ENCODE peak calls at places on chromosome 6, in nine cellular contexts. One of them, this sample, is unnamed.

GRCh38 chr6:144725731-144726522 is 440.8 kb downstream of the UTRN start:
- DNase-seq in lung: no peak
- DNase-seq in fibroblast of lung: no peak
- DNase-seq in PC-3: peak; percentile 50
- DNase-seq in stomach: peak; percentile 56
- DNase-seq in upper lobe of right lung: no peak
- DNase-seq in heart right ventricle: no peak
- DNase-seq in neural crest cell: no peak
- DNase-seq in mucosa of descending colon: no peak
- DNase-seq in this sample: no peak

GRCh38 chr6:56757585-56757984 is 114.9 kb upstream of the DST start:
- DNase-seq in stomach: peak; percentile 69
- DNase-seq in heart right ventricle: no peak
- DNase-seq in PC-3: peak; percentile 72
- DNase-seq in upper lobe of right lung: no peak
- DNase-seq in fibroblast of lung: peak; percentile 84
- DNase-seq in lung: peak; percentile 52
- DNase-seq in mucosa of descending colon: no peak
- DNase-seq in neural crest cell: no peak
- DNase-seq in this sample: no peak

GRCh38 chr6:46269447-46270229 is 98.9 kb upstream of the ENPP5 start:
- DNase-seq in stomach: no peak
- DNase-seq in heart right ventricle: peak; percentile 58
- DNase-seq in mucosa of descending colon: no peak
- DNase-seq in neural crest cell: no peak
- DNase-seq in fibroblast of lung: peak; percentile 2
- DNase-seq in lung: no peak
- DNase-seq in PC-3: no peak
- DNase-seq in upper lobe of right lung: no peak
- DNase-seq in this sample: no peak

GRCh38 chr6:41000248-41000647 is 38.8 kb downstream of the UNC5CL start:
- DNase-seq in fibroblast of lung: no peak
- DNase-seq in stomach: peak; percentile 35
- DNase-seq in upper lobe of right lung: no peak
- DNase-seq in lung: peak; percentile 30
- DNase-seq in mucosa of descending colon: no peak
- DNase-seq in PC-3: no peak
- DNase-seq in heart right ventricle: no peak
- DNase-seq in neural crest cell: no peak
- DNase-seq in this sample: no peak

GRCh38 chr6:20876016-20876415 is 341.8 kb downstream of the CDKAL1 start:
- DNase-seq in mucosa of descending colon: no peak
- DNase-seq in stomach: no peak
- DNase-seq in upper lobe of right lung: no peak
- DNase-seq in neural crest cell: no peak
- DNase-seq in lung: no peak
- DNase-seq in fibroblast of lung: peak; percentile 65
- DNase-seq in heart right ventricle: no peak
- DNase-seq in PC-3: peak; percentile 13
- DNase-seq in this sample: no peak

GRCh38 chr6:123276439-123277045 is 280.5 kb downstream of the CLVS2 start:
- DNase-seq in lung: no peak
- DNase-seq in heart right ventricle: no peak
- DNase-seq in neural crest cell: no peak
- DNase-seq in fibroblast of lung: no peak
- DNase-seq in upper lobe of right lung: no peak
- DNase-seq in mucosa of descending colon: no peak
- DNase-seq in stomach: no peak
- DNase-seq in PC-3: no peak
- DNase-seq in this sample: no peak

GRCh38 chr6:22656696-22657340 is 87.5 kb downstream of the HDGFL1 start:
- DNase-seq in upper lobe of right lung: no peak
- DNase-seq in lung: no peak
- DNase-seq in stomach: no peak
- DNase-seq in neural crest cell: no peak
- DNase-seq in mucosa of descending colon: no peak
- DNase-seq in fibroblast of lung: no peak
- DNase-seq in PC-3: no peak
- DNase-seq in heart right ventricle: no peak
- DNase-seq in this sample: no peak

GRCh38 chr6:2203264-2203663 is 42.1 kb downstream of the GMDS start:
- DNase-seq in stomach: no peak
- DNase-seq in mucosa of descending colon: no peak
- DNase-seq in heart right ventricle: no peak
- DNase-seq in neural crest cell: no peak
- DNase-seq in fibroblast of lung: no peak
- DNase-seq in lung: no peak
- DNase-seq in PC-3: no peak
- DNase-seq in upper lobe of right lung: no peak
- DNase-seq in this sample: no peak

GRCh38 chr6:104325341-104326172 is 534.2 kb downstream of the HACE1 start:
- DNase-seq in neural crest cell: peak; percentile 23
- DNase-seq in heart right ventricle: no peak
- DNase-seq in lung: no peak
- DNase-seq in stomach: no peak
- DNase-seq in upper lobe of right lung: no peak
- DNase-seq in fibroblast of lung: peak; percentile 4
- DNase-seq in PC-3: peak; percentile 76
- DNase-seq in mucosa of descending colon: no peak
- DNase-seq in this sample: peak; percentile 27

GRCh38 chr6:87066449-87067288 is 28.2 kb downstream of the CGA start:
- DNase-seq in stomach: peak; percentile 31
- DNase-seq in PC-3: peak; percentile 56
- DNase-seq in mucosa of descending colon: no peak
- DNase-seq in fibroblast of lung: peak; percentile 76
- DNase-seq in upper lobe of right lung: no peak
- DNase-seq in neural crest cell: peak; percentile 46
- DNase-seq in lung: no peak
- DNase-seq in heart right ventricle: no peak
- DNase-seq in this sample: no peak

GRCh38 chr6:21003780-21004541 is 469.7 kb downstream of the CDKAL1 start:
- DNase-seq in PC-3: peak; percentile 93
- DNase-seq in neural crest cell: no peak
- DNase-seq in mucosa of descending colon: no peak
- DNase-seq in stomach: no peak
- DNase-seq in upper lobe of right lung: no peak
- DNase-seq in fibroblast of lung: peak; percentile 93
- DNase-seq in lung: no peak
- DNase-seq in heart right ventricle: no peak
- DNase-seq in this sample: no peak

GRCh38 chr6:107636486-107636885 is 146.6 kb downstream of the SOBP start:
- DNase-seq in fibroblast of lung: no peak
- DNase-seq in heart right ventricle: no peak
- DNase-seq in PC-3: no peak
- DNase-seq in upper lobe of right lung: no peak
- DNase-seq in mucosa of descending colon: no peak
- DNase-seq in stomach: no peak
- DNase-seq in neural crest cell: no peak
- DNase-seq in lung: no peak
- DNase-seq in this sample: no peak

GRCh38 chr6:33271098-33271607 is 523 bp downstream of the VPS52 start:
- DNase-seq in PC-3: peak; percentile 23
- DNase-seq in mucosa of descending colon: no peak
- DNase-seq in stomach: no peak
- DNase-seq in lung: no peak
- DNase-seq in upper lobe of right lung: no peak
- DNase-seq in fibroblast of lung: peak; percentile 38
- DNase-seq in neural crest cell: no peak
- DNase-seq in heart right ventricle: no peak
- DNase-seq in this sample: no peak
- TF ChIP-seq CTCF in PC-3: no peak
- TF ChIP-seq CTCF in mucosa of descending colon: no peak
- TF ChIP-seq CTCF in stomach: no peak
- TF ChIP-seq CTCF in lung: no peak
- TF ChIP-seq CTCF in upper lobe of right lung: no peak
- TF ChIP-seq CTCF in fibroblast of lung: no peak
- TF ChIP-seq CTCF in neural crest cell: peak; percentile 35
- TF ChIP-seq CTCF in heart right ventricle: no peak
- TF ChIP-seq CTCF in this sample: no peak

DNA sequence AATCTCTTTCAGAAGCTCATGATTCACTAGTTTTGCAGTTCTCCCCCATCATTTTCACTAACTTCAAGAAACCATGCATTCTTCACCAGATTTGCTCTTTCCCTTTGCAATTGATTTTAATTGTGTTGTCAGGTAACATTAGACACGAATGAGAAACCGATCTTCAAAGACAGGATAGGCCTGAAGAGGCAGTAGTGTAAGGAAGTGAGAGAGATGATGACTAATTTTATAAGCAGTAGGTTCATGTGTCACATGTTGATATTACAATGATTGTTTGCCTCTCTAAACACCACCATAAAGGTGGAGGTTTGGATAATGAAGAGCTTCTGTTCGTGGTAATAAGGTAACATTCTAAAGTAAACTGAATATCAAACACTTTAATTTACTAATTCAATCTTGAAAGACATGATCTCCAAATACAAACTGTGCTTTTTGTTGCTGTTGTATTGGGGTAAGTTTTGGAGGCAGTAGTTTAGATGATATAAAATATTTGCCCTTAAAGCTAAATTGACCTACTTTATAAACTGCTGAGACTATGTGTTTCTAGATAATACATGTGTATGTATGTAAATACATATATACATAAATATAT is 207.2 kb downstream of the PHACTR1 start:
- DNase-seq in PC-3: peak; percentile 42
- DNase-seq in upper lobe of right lung: no peak
- DNase-seq in heart right ventricle: no peak
- DNase-seq in lung: no peak
- DNase-seq in fibroblast of lung: no peak
- DNase-seq in mucosa of descending colon: no peak
- DNase-seq in stomach: no peak
- DNase-seq in neural crest cell: no peak
- DNase-seq in this sample: no peak
- TF ChIP-seq CTCF in PC-3: no peak
- TF ChIP-seq CTCF in upper lobe of right lung: no peak
- TF ChIP-seq CTCF in heart right ventricle: no peak
- TF ChIP-seq CTCF in lung: no peak
- TF ChIP-seq CTCF in fibroblast of lung: no peak
- TF ChIP-seq CTCF in mucosa of descending colon: no peak
- TF ChIP-seq CTCF in stomach: no peak
- TF ChIP-seq CTCF in neural crest cell: no peak
- TF ChIP-seq CTCF in this sample: no peak

GRCh38 chr6:116113386-116113785 is 12.5 kb downstream of the COL10A1 start:
- DNase-seq in upper lobe of right lung: no peak
- DNase-seq in neural crest cell: no peak
- DNase-seq in lung: no peak
- DNase-seq in fibroblast of lung: no peak
- DNase-seq in PC-3: no peak
- DNase-seq in mucosa of descending colon: no peak
- DNase-seq in heart right ventricle: no peak
- DNase-seq in stomach: no peak
- DNase-seq in this sample: no peak

GRCh38 chr6:116118608-116119007 is 7.3 kb downstream of the COL10A1 start:
- DNase-seq in upper lobe of right lung: no peak
- DNase-seq in mucosa of descending colon: no peak
- DNase-seq in fibroblast of lung: no peak
- DNase-seq in heart right ventricle: no peak
- DNase-seq in neural crest cell: no peak
- DNase-seq in stomach: no peak
- DNase-seq in lung: no peak
- DNase-seq in PC-3: no peak
- DNase-seq in this sample: no peak

GRCh38 chr6:116120430-116120829 is 5.5 kb downstream of the COL10A1 start:
- DNase-seq in mucosa of descending colon: no peak
- DNase-seq in upper lobe of right lung: no peak
- DNase-seq in neural crest cell: no peak
- DNase-seq in stomach: no peak
- DNase-seq in heart right ventricle: no peak
- DNase-seq in lung: no peak
- DNase-seq in PC-3: no peak
- DNase-seq in fibroblast of lung: no peak
- DNase-seq in this sample: no peak

GRCh38 chr6:116111552-116112528 is 11.2 kb downstream of the NT5DC1 start:
- DNase-seq in heart right ventricle: no peak
- DNase-seq in stomach: peak; percentile 37
- DNase-seq in PC-3: peak; percentile 64
- DNase-seq in fibroblast of lung: peak; percentile 42
- DNase-seq in lung: no peak
- DNase-seq in upper lobe of right lung: no peak
- DNase-seq in neural crest cell: peak; percentile 16
- DNase-seq in mucosa of descending colon: peak; percentile 45
- DNase-seq in this sample: no peak

DNA sequence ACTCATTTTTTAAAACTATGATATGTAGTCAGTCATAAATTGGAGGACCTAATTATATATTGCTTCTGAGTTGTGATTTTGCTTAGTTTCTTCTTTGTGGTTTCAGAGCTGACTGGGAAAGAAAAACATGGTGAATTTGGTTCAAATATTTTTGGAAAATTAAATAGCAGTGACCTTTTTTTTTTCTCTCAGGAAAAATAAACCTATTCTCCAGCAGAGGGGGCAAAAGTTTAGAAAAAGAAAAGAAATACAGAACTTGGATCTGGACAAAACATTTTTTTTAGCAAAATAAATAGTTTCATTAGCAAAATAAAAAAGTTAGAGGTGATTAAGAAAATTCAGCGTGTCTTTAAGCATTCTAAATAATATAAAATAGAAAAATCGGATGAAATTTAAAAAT is 10.2 kb downstream of the COL10A1 start:
- DNase-seq in stomach: no peak
- DNase-seq in heart right ventricle: no peak
- DNase-seq in neural crest cell: no peak
- DNase-seq in upper lobe of right lung: no peak
- DNase-seq in lung: no peak
- DNase-seq in mucosa of descending colon: no peak
- DNase-seq in PC-3: peak; percentile 6
- DNase-seq in fibroblast of lung: peak; percentile 18
- DNase-seq in this sample: no peak
- TF ChIP-seq CTCF in stomach: no peak
- TF ChIP-seq CTCF in heart right ventricle: peak; percentile 19
- TF ChIP-seq CTCF in neural crest cell: peak; percentile 61
- TF ChIP-seq CTCF in upper lobe of right lung: peak; percentile 32
- TF ChIP-seq CTCF in lung: no peak
- TF ChIP-seq CTCF in mucosa of descending colon: no peak
- TF ChIP-seq CTCF in PC-3: peak; percentile 57
- TF ChIP-seq CTCF in fibroblast of lung: no peak
- TF ChIP-seq CTCF in this sample: peak; percentile 29

DNA sequence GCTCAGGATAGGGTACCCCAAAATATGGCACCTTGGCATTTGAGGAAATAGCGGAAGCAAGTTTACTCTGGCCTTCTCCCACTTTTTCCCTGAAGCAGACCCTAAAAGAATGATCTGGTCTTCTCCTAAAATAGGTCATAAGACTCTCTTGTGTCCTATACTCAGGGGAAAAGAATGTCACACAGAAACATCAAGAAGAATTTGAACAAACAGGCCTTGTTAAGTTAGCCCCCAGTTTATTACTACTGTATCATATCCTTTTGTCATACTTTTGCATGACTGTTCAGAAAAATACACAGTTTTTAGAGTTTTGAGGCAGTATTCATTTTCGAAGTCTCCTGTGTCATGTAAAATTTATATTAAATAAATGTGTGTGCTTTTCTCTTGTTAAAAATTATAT is 12.5 kb downstream of the TAAR2 start:
- DNase-seq in heart right ventricle: no peak
- DNase-seq in neural crest cell: no peak
- DNase-seq in stomach: no peak
- DNase-seq in lung: no peak
- DNase-seq in upper lobe of right lung: no peak
- DNase-seq in fibroblast of lung: no peak
- DNase-seq in mucosa of descending colon: no peak
- DNase-seq in PC-3: peak; percentile 57
- DNase-seq in this sample: no peak
- TF ChIP-seq CTCF in heart right ventricle: no peak
- TF ChIP-seq CTCF in neural crest cell: no peak
- TF ChIP-seq CTCF in stomach: no peak
- TF ChIP-seq CTCF in lung: no peak
- TF ChIP-seq CTCF in upper lobe of right lung: no peak
- TF ChIP-seq CTCF in fibroblast of lung: no peak
- TF ChIP-seq CTCF in mucosa of descending colon: no peak
- TF ChIP-seq CTCF in PC-3: no peak
- TF ChIP-seq CTCF in this sample: no peak

This sample was measured in D721Med.